ENCODE peak calls at places on chromosomes 6 and 20, in nine cellular contexts. One of them, this sample, is unnamed.

GRCh38 chr20:621115-621756 is 11.1 kb upstream of the TCF15 start:
- DNase-seq in fibroblast of mammary gland: peak
- DNase-seq in tibial artery: no peak
- DNase-seq in kidney: no peak
- DNase-seq in A549: no peak
- DNase-seq in PC-9: no peak
- DNase-seq in mammary epithelial cell: no peak
- DNase-seq in transverse colon: no peak
- DNase-seq in B cell: no peak
- DNase-seq in this sample: no peak

GRCh38 chr6:170156448-170157375 is 134.2 kb downstream of the DLL1 start:
- DNase-seq in tibial artery: no peak
- DNase-seq in mammary epithelial cell: no peak
- DNase-seq in fibroblast of mammary gland: no peak
- DNase-seq in transverse colon: no peak
- DNase-seq in B cell: no peak
- DNase-seq in kidney: peak
- DNase-seq in PC-9: no peak
- DNase-seq in A549: no peak
- DNase-seq in this sample: peak

GRCh38 chr6:2063547-2063946 is 181.9 kb downstream of the GMDS start:
- DNase-seq in tibial artery: no peak
- DNase-seq in PC-9: no peak
- DNase-seq in B cell: no peak
- DNase-seq in A549: no peak
- DNase-seq in fibroblast of mammary gland: no peak
- DNase-seq in transverse colon: no peak
- DNase-seq in kidney: no peak
- DNase-seq in mammary epithelial cell: no peak
- DNase-seq in this sample: no peak

GRCh38 chr6:12203001-12203400 is 87.2 kb upstream of the EDN1 start:
- DNase-seq in A549: peak
- DNase-seq in tibial artery: no peak
- DNase-seq in mammary epithelial cell: no peak
- DNase-seq in transverse colon: no peak
- DNase-seq in B cell: no peak
- DNase-seq in PC-9: no peak
- DNase-seq in fibroblast of mammary gland: no peak
- DNase-seq in kidney: no peak
- DNase-seq in this sample: no peak

GRCh38 chr20:47204008-47204745 is 152.3 kb downstream of the ZMYND8 start:
- DNase-seq in mammary epithelial cell: peak
- DNase-seq in transverse colon: no peak
- DNase-seq in A549: no peak
- DNase-seq in kidney: no peak
- DNase-seq in PC-9: peak
- DNase-seq in tibial artery: no peak
- DNase-seq in B cell: no peak
- DNase-seq in fibroblast of mammary gland: peak
- DNase-seq in this sample: no peak

GRCh38 chr6:5378331-5378730 is 117.0 kb downstream of the FARS2 start:
- DNase-seq in A549: no peak
- DNase-seq in tibial artery: no peak
- DNase-seq in kidney: no peak
- DNase-seq in transverse colon: no peak
- DNase-seq in fibroblast of mammary gland: no peak
- DNase-seq in B cell: no peak
- DNase-seq in PC-9: no peak
- DNase-seq in mammary epithelial cell: no peak
- DNase-seq in this sample: no peak

GRCh38 chr6:1407499-1407990 is 18.2 kb downstream of the FOXF2 start:
- DNase-seq in mammary epithelial cell: no peak
- DNase-seq in A549: no peak
- DNase-seq in transverse colon: no peak
- DNase-seq in B cell: no peak
- DNase-seq in tibial artery: no peak
- DNase-seq in PC-9: no peak
- DNase-seq in kidney: no peak
- DNase-seq in fibroblast of mammary gland: peak
- DNase-seq in this sample: no peak

GRCh38 chr6:109382576-109383437 is 540 bp upstream of the CD164 start:
- DNase-seq in A549: peak
- DNase-seq in tibial artery: peak
- DNase-seq in B cell: peak
- DNase-seq in transverse colon: peak
- DNase-seq in mammary epithelial cell: peak
- DNase-seq in PC-9: peak
- DNase-seq in fibroblast of mammary gland: peak
- DNase-seq in kidney: peak
- DNase-seq in this sample: peak

GRCh38 chr6:154302111-154302752 is 54.4 kb downstream of the IPCEF1 start:
- DNase-seq in B cell: peak
- DNase-seq in A549: no peak
- DNase-seq in kidney: no peak
- DNase-seq in fibroblast of mammary gland: peak
- DNase-seq in tibial artery: no peak
- DNase-seq in transverse colon: peak
- DNase-seq in mammary epithelial cell: peak
- DNase-seq in PC-9: no peak
- DNase-seq in this sample: no peak

GRCh38 chr6:1081566-1081965 is 230.3 kb upstream of the FOXQ1 start:
- DNase-seq in B cell: no peak
- DNase-seq in transverse colon: no peak
- DNase-seq in A549: no peak
- DNase-seq in mammary epithelial cell: no peak
- DNase-seq in fibroblast of mammary gland: peak
- DNase-seq in PC-9: no peak
- DNase-seq in tibial artery: no peak
- DNase-seq in kidney: no peak
- DNase-seq in this sample: no peak

GRCh38 chr6:158760618-158761250 is 58.4 kb downstream of the EZR start:
- DNase-seq in A549: no peak
- DNase-seq in PC-9: no peak
- DNase-seq in transverse colon: no peak
- DNase-seq in mammary epithelial cell: no peak
- DNase-seq in fibroblast of mammary gland: no peak
- DNase-seq in tibial artery: no peak
- DNase-seq in B cell: peak
- DNase-seq in kidney: no peak
- DNase-seq in this sample: no peak

GRCh38 chr20:22916121-22916842 is 118.8 kb upstream of the SSTR4 start:
- DNase-seq in transverse colon: peak
- DNase-seq in fibroblast of mammary gland: no peak
- DNase-seq in kidney: no peak
- DNase-seq in B cell: no peak
- DNase-seq in PC-9: peak
- DNase-seq in mammary epithelial cell: no peak
- DNase-seq in tibial artery: no peak
- DNase-seq in A549: no peak
- DNase-seq in this sample: no peak

DNA sequence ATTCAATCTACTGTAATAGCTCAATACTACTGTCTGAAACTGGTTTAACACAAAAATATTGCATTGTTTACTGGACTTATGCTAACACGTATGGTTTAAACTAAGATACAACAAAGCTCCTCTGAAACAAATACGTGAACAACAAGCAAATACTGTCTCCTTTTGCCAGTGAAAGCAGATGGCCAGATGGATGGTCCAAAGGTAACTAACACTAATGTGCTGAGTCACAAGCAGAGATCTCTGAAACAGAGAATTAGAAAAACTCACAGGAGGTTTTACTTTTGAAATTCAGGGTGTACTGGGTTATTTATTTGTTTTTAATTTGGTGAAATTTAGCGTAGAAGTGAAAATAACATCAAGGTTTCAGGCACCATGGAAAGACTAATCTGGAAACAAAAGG is 124.3 kb upstream of the SOX4 start:
- DNase-seq in fibroblast of mammary gland: no peak
- DNase-seq in A549: no peak
- DNase-seq in tibial artery: no peak
- DNase-seq in transverse colon: no peak
- DNase-seq in B cell: no peak
- DNase-seq in kidney: no peak
- DNase-seq in PC-9: no peak
- DNase-seq in mammary epithelial cell: no peak
- DNase-seq in this sample: no peak
- TF ChIP-seq CTCF in fibroblast of mammary gland: no peak
- TF ChIP-seq CTCF in A549: no peak
- TF ChIP-seq CTCF in tibial artery: no peak
- TF ChIP-seq CTCF in transverse colon: no peak
- TF ChIP-seq CTCF in B cell: no peak
- TF ChIP-seq CTCF in kidney: no peak
- TF ChIP-seq CTCF in PC-9: no peak
- TF ChIP-seq CTCF in mammary epithelial cell: no peak
- TF ChIP-seq CTCF in this sample: no peak

DNA sequence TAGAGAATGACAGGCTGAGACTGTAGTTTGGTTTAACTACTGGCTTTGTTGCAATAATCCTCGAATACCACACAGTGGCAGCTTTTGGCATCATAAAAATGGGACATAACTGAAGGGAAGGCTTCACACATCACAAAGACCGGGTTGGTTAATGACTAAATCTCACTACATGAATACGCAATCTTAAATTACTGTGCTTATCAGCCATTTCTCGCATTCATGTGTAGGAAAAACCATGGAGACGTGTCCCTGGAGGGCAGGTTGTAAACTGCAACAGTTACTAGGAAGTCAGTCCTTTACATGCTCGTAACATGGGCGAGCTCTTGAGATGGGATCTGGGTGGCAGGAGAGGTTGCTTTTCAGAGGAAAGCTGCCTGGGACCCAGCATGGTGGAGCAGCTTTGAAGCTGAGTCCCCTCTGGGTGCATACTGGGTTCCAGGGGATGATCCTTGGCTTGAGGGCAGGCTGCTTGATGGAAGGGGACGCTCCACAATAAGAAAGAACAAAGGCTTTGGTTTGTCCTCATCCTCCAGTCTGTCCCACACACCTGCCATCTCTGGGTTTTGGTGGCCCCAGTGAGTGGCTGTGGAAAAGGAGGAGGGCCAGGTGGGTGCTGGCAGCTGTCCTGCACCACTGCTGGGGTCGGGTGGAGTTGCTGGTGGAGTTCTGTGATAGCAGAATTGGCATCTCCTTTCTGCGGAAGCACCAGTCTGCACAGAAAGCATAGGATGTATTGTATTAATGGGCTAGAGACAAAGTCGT is 2.1 kb downstream of the RPS21 start:
- DNase-seq in PC-9: no peak
- DNase-seq in transverse colon: no peak
- DNase-seq in B cell: no peak
- DNase-seq in fibroblast of mammary gland: no peak
- DNase-seq in A549: no peak
- DNase-seq in mammary epithelial cell: no peak
- DNase-seq in kidney: no peak
- DNase-seq in tibial artery: no peak
- DNase-seq in this sample: no peak
- TF ChIP-seq CTCF in PC-9: peak
- TF ChIP-seq CTCF in transverse colon: no peak
- TF ChIP-seq CTCF in B cell: no peak
- TF ChIP-seq CTCF in fibroblast of mammary gland: no peak
- TF ChIP-seq CTCF in A549: no peak
- TF ChIP-seq CTCF in mammary epithelial cell: no peak
- TF ChIP-seq CTCF in kidney: no peak
- TF ChIP-seq CTCF in tibial artery: no peak
- TF ChIP-seq CTCF in this sample: peak

GRCh38 chr6:106510090-106510970 is 119.0 kb downstream of the RTN4IP1 start:
- DNase-seq in fibroblast of mammary gland: peak
- DNase-seq in B cell: peak
- DNase-seq in A549: peak
- DNase-seq in kidney: peak
- DNase-seq in mammary epithelial cell: peak
- DNase-seq in transverse colon: peak
- DNase-seq in PC-9: peak
- DNase-seq in tibial artery: peak
- DNase-seq in this sample: no peak
- TF ChIP-seq CTCF in fibroblast of mammary gland: peak
- TF ChIP-seq CTCF in B cell: peak
- TF ChIP-seq CTCF in A549: no peak
- TF ChIP-seq CTCF in kidney: no peak
- TF ChIP-seq CTCF in mammary epithelial cell: no peak
- TF ChIP-seq CTCF in transverse colon: no peak
- TF ChIP-seq CTCF in PC-9: no peak
- TF ChIP-seq CTCF in tibial artery: no peak
- TF ChIP-seq CTCF in this sample: peak

GRCh38 chr20:35014537-35014936 is 58.9 kb downstream of the MYH7B start:
- DNase-seq in kidney: no peak
- DNase-seq in fibroblast of mammary gland: no peak
- DNase-seq in mammary epithelial cell: no peak
- DNase-seq in B cell: no peak
- DNase-seq in PC-9: no peak
- DNase-seq in transverse colon: no peak
- DNase-seq in tibial artery: no peak
- DNase-seq in A549: no peak
- DNase-seq in this sample: no peak

GRCh38 chr20:35020108-35021031 is 64.7 kb downstream of the MYH7B start:
- DNase-seq in fibroblast of mammary gland: peak
- DNase-seq in mammary epithelial cell: no peak
- DNase-seq in B cell: no peak
- DNase-seq in PC-9: no peak
- DNase-seq in A549: no peak
- DNase-seq in kidney: no peak
- DNase-seq in tibial artery: no peak
- DNase-seq in transverse colon: no peak
- DNase-seq in this sample: peak

GRCh38 chr20:35018578-35019371 is 63.1 kb downstream of the MYH7B start:
- DNase-seq in mammary epithelial cell: no peak
- DNase-seq in B cell: no peak
- DNase-seq in tibial artery: no peak
- DNase-seq in PC-9: no peak
- DNase-seq in kidney: no peak
- DNase-seq in fibroblast of mammary gland: no peak
- DNase-seq in A549: no peak
- DNase-seq in transverse colon: no peak
- DNase-seq in this sample: no peak

GRCh38 chr20:35015863-35016193 is 60.2 kb downstream of the MYH7B start:
- DNase-seq in PC-9: no peak
- DNase-seq in fibroblast of mammary gland: no peak
- DNase-seq in mammary epithelial cell: no peak
- DNase-seq in tibial artery: no peak
- DNase-seq in A549: no peak
- DNase-seq in B cell: no peak
- DNase-seq in transverse colon: no peak
- DNase-seq in kidney: no peak
- DNase-seq in this sample: no peak

DNA sequence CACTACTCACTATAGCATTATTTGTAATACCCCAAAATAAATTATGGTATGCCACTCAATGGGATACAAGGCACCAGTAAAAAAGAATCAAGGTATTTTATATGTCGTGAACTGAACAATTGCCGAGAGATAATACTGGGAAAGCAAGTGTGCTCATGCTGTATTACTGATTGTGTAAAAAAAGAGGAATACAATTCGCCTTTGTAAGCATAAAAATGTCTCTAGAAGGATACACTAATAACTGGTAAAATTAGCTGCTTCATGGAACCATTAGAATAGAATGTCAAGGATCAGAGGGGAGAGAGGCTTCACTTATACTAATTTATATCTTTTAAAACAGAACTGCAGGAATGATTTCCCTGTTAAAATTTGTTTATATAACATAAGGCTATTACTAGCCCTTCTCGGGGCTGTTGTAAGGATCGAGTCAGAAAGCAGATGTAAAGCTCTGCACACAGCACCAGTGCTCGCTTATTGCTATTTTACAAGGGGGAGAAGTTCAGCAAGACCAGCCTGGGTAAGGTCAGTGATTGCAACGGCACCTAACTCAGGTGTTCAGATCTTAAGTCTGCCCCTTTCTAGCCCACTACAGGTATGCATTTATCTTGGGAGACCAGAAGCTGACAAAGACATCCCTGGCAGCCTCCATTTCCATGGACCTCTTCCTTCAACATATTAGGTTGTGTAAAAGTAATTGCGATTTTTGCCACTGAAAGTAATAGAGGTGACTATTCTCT is 61.6 kb downstream of the MYH7B start:
- DNase-seq in fibroblast of mammary gland: no peak
- DNase-seq in A549: no peak
- DNase-seq in tibial artery: no peak
- DNase-seq in mammary epithelial cell: no peak
- DNase-seq in B cell: no peak
- DNase-seq in PC-9: no peak
- DNase-seq in transverse colon: no peak
- DNase-seq in kidney: no peak
- DNase-seq in this sample: no peak
- TF ChIP-seq CTCF in fibroblast of mammary gland: no peak
- TF ChIP-seq CTCF in A549: no peak
- TF ChIP-seq CTCF in tibial artery: no peak
- TF ChIP-seq CTCF in mammary epithelial cell: no peak
- TF ChIP-seq CTCF in B cell: no peak
- TF ChIP-seq CTCF in PC-9: no peak
- TF ChIP-seq CTCF in transverse colon: no peak
- TF ChIP-seq CTCF in kidney: no peak
- TF ChIP-seq CTCF in this sample: no peak